ENCODE peak calls at places on chromosome 14, in five cellular contexts. T, D, V, G and K are unnamed samples.

GRCh38 chr14:102805454-102805891 is 28.2 kb downstream of the TRAF3 start:
- DNase-seq in T (no peak), D (no peak), V (no peak), G (no peak), K (no peak)

GRCh38 chr14:82642425-82642824 is 1108.8 kb upstream of the SEL1L start:
- DNase-seq in T (no peak), D (no peak), V (no peak), G (peak), K (no peak)

GRCh38 chr14:55847766-55848165 is 267.8 kb downstream of the KTN1 start:
- DNase-seq in T (no peak), D (no peak), V (no peak), G (no peak), K (no peak)

GRCh38 chr14:52031781-52032180 is 37.1 kb downstream of the NID2 start:
- DNase-seq in T (no peak), D (no peak), V (no peak), G (peak), K (no peak)

GRCh38 chr14:78863143-78863542 is 693.0 kb downstream of the NRXN3 start:
- DNase-seq in T (no peak), D (no peak), V (peak), G (peak), K (no peak)

GRCh38 chr14:29584992-29585391 is 342.7 kb downstream of the PRKD1 start:
- DNase-seq in T (no peak), D (no peak), V (peak), G (peak), K (no peak)

GRCh38 chr14:104851896-104852663 is 13.0 kb upstream of the CEP170B start:
- DNase-seq in T (no peak), D (no peak), V (no peak), G (no peak), K (no peak)

GRCh38 chr14:62777510-62777909 is 267.7 kb downstream of the KCNH5 start:
- DNase-seq in T (no peak), D (no peak), V (no peak), G (no peak), K (no peak)

GRCh38 chr14:92437309-92437708 is 76.3 kb upstream of the RIN3 start:
- DNase-seq in T (no peak), D (no peak), V (no peak), G (no peak), K (no peak)

GRCh38 chr14:101729382-101729781 is 32.1 kb upstream of the PPP2R5C start:
- DNase-seq in T (no peak), D (no peak), V (no peak), G (no peak), K (no peak)

GRCh38 chr14:73244541-73244940 is 7.2 kb downstream of the PAPLN start:
- DNase-seq in T (no peak), D (no peak), V (no peak), G (no peak), K (no peak)

GRCh38 chr14:28381656-28382055 is 384.9 kb upstream of the FOXG1 start:
- DNase-seq in T (no peak), D (no peak), V (no peak), G (no peak), K (no peak)

GRCh38 chr14:52312872-52313492 is 1.1 kb upstream of the PTGER2 start:
- DNase-seq in T (no peak), D (no peak), V (no peak), G (no peak), K (no peak)

GRCh38 chr14:95192306-95192705 is 35.0 kb upstream of the DICER1 start:
- DNase-seq in T (no peak), D (no peak), V (no peak), G (no peak), K (no peak)

GRCh38 chr14:25833341-25834121 is 764.3 kb downstream of the NOVA1 start:
- DNase-seq in T (no peak), D (no peak), V (peak), G (peak), K (no peak)

GRCh38 chr14:105568859-105569766 is 42.7 kb downstream of the TMEM121 start:
- DNase-seq in T (no peak), D (no peak), V (no peak), G (no peak), K (no peak)

GRCh38 chr14:51738754-51739153 is 87.0 kb downstream of the FRMD6 start:
- DNase-seq in T (no peak), D (no peak), V (peak), G (no peak), K (no peak)

GRCh38 chr14:39043352-39043943 is 59.6 kb downstream of the SEC23A start:
- DNase-seq in T (no peak), D (no peak), V (no peak), G (no peak), K (no peak)

GRCh38 chr14:87992720-87993484 is at the start of gene GALC:
- DNase-seq in T (peak), D (peak), V (no peak), G (peak), K (peak)
- TF ChIP-seq POLR2A in T (peak), D (peak), V (no peak), G (peak), K (peak)

DNA sequence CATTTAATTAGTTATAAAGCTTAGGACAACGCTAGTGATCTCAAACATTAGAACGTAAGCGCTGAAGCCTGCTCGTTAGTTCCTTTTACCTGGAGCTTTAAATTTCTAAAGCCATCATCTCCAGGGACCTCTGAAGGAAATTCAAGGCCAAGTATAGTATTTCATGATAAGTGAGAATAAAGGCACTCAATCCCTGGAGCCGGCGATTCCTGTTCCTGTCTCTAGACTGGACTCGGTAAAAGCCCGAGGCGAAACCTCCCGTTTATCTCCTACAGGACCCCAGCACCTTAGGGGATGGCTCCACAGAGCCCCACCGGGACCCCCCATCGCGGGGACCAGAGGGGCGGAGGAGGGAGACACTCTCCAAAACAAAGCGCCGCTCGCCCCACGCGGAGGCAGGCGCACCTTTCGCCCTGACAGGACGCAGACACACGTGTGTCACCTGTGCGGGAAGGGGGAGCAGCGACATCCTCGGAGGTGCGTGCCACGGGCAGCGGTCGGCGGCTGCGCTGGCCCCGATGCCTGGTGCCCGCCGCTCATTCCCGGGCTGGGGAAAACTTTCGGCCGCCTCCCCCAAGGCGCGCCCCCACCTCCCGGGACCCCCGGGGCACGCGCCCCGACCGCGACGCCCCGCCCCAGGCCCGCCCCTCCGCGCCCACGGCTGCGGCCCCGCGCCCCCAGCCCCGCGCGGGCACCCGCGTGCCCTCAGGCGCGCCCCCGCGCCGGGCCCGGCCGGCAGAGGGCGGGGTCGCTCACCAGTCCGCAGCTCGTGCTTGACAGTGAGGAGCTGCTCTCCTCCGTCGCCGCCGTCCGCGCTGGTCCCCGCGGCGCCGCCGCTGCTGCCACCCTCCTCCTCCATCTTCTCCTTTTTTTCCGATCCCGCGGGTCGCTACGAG is 617 bp downstream of the RPS6KA5 start:
- DNase-seq in T (no peak), D (no peak), V (peak), G (peak), K (no peak)
- TF ChIP-seq CTCF in T (no peak), D (peak), V (no peak), G (peak), K (no peak)

GRCh38 chr14:24114536-24115450 is at the start of the genes DCAF11 and NRL:
- DNase-seq in T (peak), D (peak), V (peak), G (peak), K (peak)

GRCh38 chr14:24116111-24116809 is 1.5 kb upstream of the NRL start:
- DNase-seq in T (no peak), D (no peak), V (no peak), G (no peak), K (no peak)

GRCh38 chr14:24117179-24117578 is 2.4 kb upstream of the NRL start:
- DNase-seq in T (no peak), D (no peak), V (no peak), G (peak), K (no peak)

GRCh38 chr14:24113801-24114535 is 609 bp upstream of the DCAF11 start:
- DNase-seq in T (peak), D (peak), V (peak), G (peak), K (peak)

GRCh38 chr14:24115451-24116110 is 832 bp upstream of the NRL start:
- DNase-seq in T (no peak), D (no peak), V (no peak), G (no peak), K (no peak)
- H3K27ac ChIP-seq in T (peak), D (peak), V (peak), G (peak), K (peak)

DNA sequence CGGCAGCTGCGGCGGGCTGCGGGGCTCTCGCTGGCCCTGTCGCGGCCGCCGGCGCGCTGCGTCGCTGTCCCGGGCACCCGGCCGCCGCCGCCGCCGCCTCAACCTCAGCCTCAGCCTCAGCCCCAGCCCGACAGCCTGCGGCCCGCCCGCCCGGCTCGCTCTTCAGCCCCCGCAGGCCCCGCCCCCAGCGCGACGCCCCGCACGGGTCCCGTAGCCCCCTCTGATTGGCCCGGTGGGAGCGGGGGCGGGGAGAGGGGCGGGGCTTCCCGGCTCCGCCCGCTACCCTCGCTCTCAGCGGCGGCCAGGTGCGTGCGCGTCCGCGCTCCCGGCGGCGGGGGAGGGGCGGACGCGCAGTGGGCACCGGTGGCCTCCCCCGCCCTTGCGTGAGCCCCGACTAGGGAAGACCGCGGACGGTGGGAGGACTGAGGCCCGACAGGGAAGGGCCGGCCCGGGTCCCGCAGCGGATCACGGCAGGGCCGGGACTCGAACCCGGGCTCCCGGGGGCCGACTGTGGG is at the start of gene PPP1R13B:
- DNase-seq in T (no peak), D (peak), V (peak), G (peak), K (peak)
- TF ChIP-seq POLR2A in T (peak), D (peak), V (peak), G (peak), K (no peak)

GRCh38 chr14:24565766-24566165 is 10.3 kb downstream of the CTSG start:
- DNase-seq in T (no peak), D (no peak), V (no peak), G (no peak), K (no peak)
- TF ChIP-seq CTCF in T (no peak), D (no peak), V (no peak), G (no peak), K (no peak)